ENCODE peak calls at places on chromosome 13, in five cellular contexts. Q is H1, N is K562, G is HCT116, L is HepG2. E is an unnamed sample.

GRCh38 chr13:99985243-99985874 is 3.8 kb downstream of the ZIC2 start:
- DNase-seq in Q (no peak), N (no peak), G (no peak), L (no peak), E (no peak)

GRCh38 chr13:50910483-50910805 is 853 bp downstream of the RNASEH2B start:
- DNase-seq in Q (peak; percentile 63), N (peak; percentile 32), G (peak; percentile 27), L (peak; percentile 29), E (no peak)

GRCh38 chr13:112796190-112796915 is 106.5 kb downstream of the ATP11A start:
- DNase-seq in Q (no peak), N (no peak), G (no peak), L (no peak), E (no peak)

GRCh38 chr13:75137911-75138571 is 343.9 kb downstream of the TBC1D4 start:
- DNase-seq in Q (no peak), N (no peak), G (no peak), L (no peak), E (no peak)

GRCh38 chr13:99871249-99871898 is 100.2 kb downstream of the ZIC5 start:
- DNase-seq in Q (no peak), N (no peak), G (no peak), L (no peak), E (no peak)

GRCh38 chr13:35964764-35965163 is 166.4 kb downstream of the DCLK1 start:
- DNase-seq in Q (no peak), N (no peak), G (no peak), L (peak; percentile 22), E (no peak)

GRCh38 chr13:99692854-99693253 is 191.6 kb downstream of the TM9SF2 start:
- DNase-seq in Q (no peak), N (no peak), G (no peak), L (no peak), E (no peak)

GRCh38 chr13:113539176-113539575 is 45.4 kb upstream of the TFDP1 start:
- DNase-seq in Q (no peak), N (no peak), G (no peak), L (no peak), E (no peak)

GRCh38 chr13:40232321-40232720 is 434.1 kb downstream of the FOXO1 start:
- DNase-seq in Q (no peak), N (no peak), G (no peak), L (no peak), E (no peak)

GRCh38 chr13:78372581-78372980 is 230.8 kb downstream of the POU4F1 start:
- DNase-seq in Q (no peak), N (no peak), G (no peak), L (no peak), E (no peak)

GRCh38 chr13:35283856-35284255 is 192.6 kb downstream of the MAB21L1 start:
- DNase-seq in Q (no peak), N (no peak), G (no peak), L (peak; percentile 80), E (no peak)

GRCh38 chr13:50387124-50387581 is 371.9 kb downstream of the KCNRG start:
- DNase-seq in Q (peak; percentile 54), N (peak; percentile 65), G (no peak), L (peak; percentile 25), E (no peak)

GRCh38 chr13:98022210-98022609 is 68.7 kb downstream of the IPO5 start:
- DNase-seq in Q (no peak), N (no peak), G (no peak), L (peak; percentile 29), E (no peak)

GRCh38 chr13:84896128-84896527 is 903.1 kb downstream of the SLITRK6 start:
- DNase-seq in Q (peak; percentile 53), N (peak; percentile 3), G (peak; percentile 45), L (peak; percentile 52), E (peak; percentile 1)

GRCh38 chr13:50128406-50129048 is 113.3 kb downstream of the KCNRG start:
- DNase-seq in Q (no peak), N (no peak), G (no peak), L (no peak), E (no peak)

GRCh38 chr13:30158774-30159445 is 148.4 kb downstream of the KATNAL1 start:
- DNase-seq in Q (no peak), N (no peak), G (no peak), L (no peak), E (no peak)

GRCh38 chr13:44011036-44011435 is 131.3 kb downstream of the LACC1 start:
- DNase-seq in Q (no peak), N (no peak), G (no peak), L (no peak), E (no peak)

DNA sequence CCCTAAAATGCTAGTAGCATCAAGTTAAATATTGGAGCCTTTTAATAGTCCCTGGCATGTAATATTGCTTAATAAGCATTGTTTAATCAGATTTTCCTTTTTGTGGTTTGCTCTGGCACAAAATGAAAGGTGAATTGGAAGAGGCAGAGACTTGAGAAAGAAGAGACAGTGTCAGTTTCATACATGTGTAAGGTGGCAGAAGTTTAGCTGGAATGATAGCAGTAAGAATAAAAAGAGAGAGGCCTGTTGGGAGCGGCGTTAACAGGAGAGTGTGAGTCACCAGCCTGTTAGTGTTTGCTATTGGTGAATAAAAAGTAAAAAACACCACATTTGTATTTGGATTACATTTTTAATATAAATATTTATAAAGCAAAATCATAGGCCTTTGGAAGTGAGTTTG is 145.3 kb downstream of the PDS5B start:
- DNase-seq in Q (no peak), N (no peak), G (no peak), L (no peak), E (no peak)
- H3K9ac ChIP-seq in Q (no peak overlapping the region), N (no peak overlapping the region), G (no peak overlapping the region), L (no peak overlapping the region), E (no peak overlapping the region)

DNA sequence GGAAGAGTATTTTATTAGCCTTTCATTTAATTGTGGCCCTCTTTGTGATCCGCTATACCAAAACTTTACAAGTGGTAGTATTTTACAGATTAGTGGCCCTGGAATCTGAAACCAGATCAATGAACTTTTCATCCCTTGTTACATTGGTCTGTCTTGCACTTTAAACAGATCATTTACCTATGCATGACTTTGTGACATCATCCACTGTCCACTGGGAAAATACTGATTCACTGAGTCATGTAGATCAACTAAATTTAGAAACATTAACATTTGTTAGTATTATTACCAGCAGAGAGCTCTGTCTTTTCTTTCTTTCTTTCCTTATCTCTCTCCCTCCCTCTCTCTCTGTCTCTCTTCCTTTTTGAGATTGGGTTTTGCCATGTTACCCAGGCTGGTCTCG is 17.5 kb downstream of the PCDH8 start:
- DNase-seq in Q (no peak), N (no peak), G (no peak), L (no peak), E (no peak)
- TF ChIP-seq ATF3 in Q (no peak), N (no peak), G (no peak), L (no peak), E (no peak)

DNA sequence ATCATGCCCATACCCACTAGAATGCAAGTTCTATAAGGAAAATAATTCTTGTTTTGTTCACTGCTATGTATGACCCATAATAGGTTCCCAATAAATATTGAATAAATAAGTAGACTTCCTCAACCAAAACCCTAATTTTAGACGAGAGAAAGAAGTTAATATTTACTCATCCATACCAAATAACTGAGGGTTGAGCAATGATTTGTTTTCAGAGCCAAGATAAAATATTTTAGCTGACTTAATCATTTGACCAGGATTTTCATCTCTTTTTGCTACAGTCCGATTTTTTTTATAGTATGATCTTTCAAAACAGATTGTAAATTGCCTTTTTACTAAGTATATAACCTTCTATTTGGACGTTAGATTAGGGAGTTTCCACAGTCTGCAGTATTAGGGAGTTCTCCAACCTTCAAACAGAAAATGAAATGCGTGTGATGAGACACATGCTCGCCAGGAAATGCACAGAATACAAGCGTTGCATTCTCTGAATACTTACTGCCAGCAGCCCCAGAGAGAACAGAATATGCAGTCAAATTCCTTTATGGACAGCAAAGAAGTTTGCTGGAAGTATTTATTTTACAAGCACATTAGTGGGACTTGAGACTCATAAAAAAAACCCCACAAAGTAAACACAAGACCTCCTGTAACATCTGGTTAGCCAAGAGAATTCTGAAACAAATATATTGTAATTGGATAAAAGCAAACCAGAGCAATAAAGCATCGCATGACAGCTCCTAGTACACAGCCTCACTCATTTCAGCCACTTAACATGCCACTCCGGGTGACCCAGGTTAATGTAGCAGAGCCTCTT is 230.0 kb downstream of the MYO16 start:
- DNase-seq in Q (no peak), N (no peak), G (no peak), L (no peak), E (no peak)
- H3K9ac ChIP-seq in Q (no peak overlapping the region), N (no peak overlapping the region), G (no peak overlapping the region), L (no peak overlapping the region), E (no peak overlapping the region)

GRCh38 chr13:93279982-93280381 is 53.4 kb downstream of the GPC6 start:
- DNase-seq in Q (no peak), N (no peak), G (no peak), L (no peak), E (no peak)
- TF ChIP-seq ATF3 in Q (no peak), N (no peak), G (no peak), L (no peak), E (no peak)

DNA sequence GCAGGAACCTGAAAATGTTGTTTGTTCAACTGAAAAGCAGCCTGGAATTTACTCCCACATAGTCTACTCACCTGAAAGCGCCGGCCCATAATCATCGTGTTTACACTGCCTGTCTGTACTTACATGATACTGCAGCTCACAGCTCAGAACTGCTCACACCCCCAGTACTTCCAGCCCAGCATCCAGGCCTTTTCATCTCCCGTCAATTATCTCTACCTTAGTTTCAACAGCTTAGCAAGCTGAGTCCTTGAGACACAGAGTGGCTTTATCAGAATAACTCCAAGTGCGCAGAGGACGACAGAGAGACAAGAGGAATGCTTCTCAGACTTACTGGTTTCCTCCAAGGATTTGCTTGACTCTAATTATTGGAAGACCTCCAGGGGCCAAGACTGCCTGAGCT is 555.9 kb downstream of the EFNB2 start:
- DNase-seq in Q (no peak), N (no peak), G (no peak), L (no peak), E (no peak)
- H3K9ac ChIP-seq in Q (no peak overlapping the region), N (no peak overlapping the region), G (no peak overlapping the region), L (no peak overlapping the region), E (no peak overlapping the region)

GRCh38 chr13:28199089-28199488 is 60.7 kb downstream of the PAN3 start:
- DNase-seq in Q (no peak), N (no peak), G (no peak), L (no peak), E (no peak)
- TF ChIP-seq ATF3 in Q (no peak), N (no peak), G (no peak), L (no peak), E (no peak)

GRCh38 chr13:41313659-41314197 is 2.7 kb downstream of the NAA16 start:
- DNase-seq in Q (no peak), N (no peak), G (no peak), L (no peak), E (no peak)
- H3K9ac ChIP-seq in Q (no peak overlapping the region), N (no peak overlapping the region), G (no peak overlapping the region), L (peak overlapping the region; percentile 20), E (no peak overlapping the region)

GRCh38 chr13:94607939-94608338 is 6.3 kb downstream of the GPR180 start:
- DNase-seq in Q (no peak), N (no peak), G (no peak), L (no peak), E (no peak)

GRCh38 chr13:94610475-94610874 is 8.8 kb downstream of the GPR180 start:
- DNase-seq in Q (no peak), N (no peak), G (no peak), L (no peak), E (no peak)

GRCh38 chr13:94607056-94607455 is 5.4 kb downstream of the GPR180 start:
- DNase-seq in Q (no peak), N (no peak), G (no peak), L (no peak), E (no peak)

GRCh38 chr13:94608586-94608985 is 6.9 kb downstream of the GPR180 start:
- DNase-seq in Q (no peak), N (no peak), G (no peak), L (no peak), E (no peak)

GRCh38 chr13:94609196-94609595 is 7.5 kb downstream of the GPR180 start:
- DNase-seq in Q (no peak), N (no peak), G (no peak), L (no peak), E (no peak)
- TF ChIP-seq ATF3 in Q (no peak), N (no peak), G (no peak), L (no peak), E (no peak)

GRCh38 chr13:59120297-59120843 is 1043.4 kb downstream of the DIAPH3 start:
- DNase-seq in Q (no peak), N (no peak), G (no peak), L (no peak), E (no peak)
- H3K9ac ChIP-seq in Q (no peak overlapping the region), N (no peak overlapping the region), G (no peak overlapping the region), L (no peak overlapping the region), E (no peak overlapping the region)

E was measured in GM12878.